ENCODE peak calls at places on chromosomes 12 and 14, in eight cellular contexts. W is tibial nerve, Q is body of pancreas, T is IMR-90, O is heart left ventricle, U is ovary, C is A549, J is K562. S is an unnamed sample.

GRCh38 chr12:7304456-7304855 is 584 bp downstream of the ACSM4 start:
- DNase-seq in W (no peak), Q (no peak), T (no peak), O (no peak), U (no peak), C (no peak), J (no peak), S (no peak)

GRCh38 chr12:42360747-42361403 is 34.9 kb downstream of the PPHLN1 start:
- DNase-seq in W (no peak), Q (no peak), T (peak), O (no peak), U (no peak), C (no peak), J (no peak), S (no peak)

GRCh38 chr12:27578689-27579372 is 54.8 kb downstream of the PPFIBP1 start:
- DNase-seq in W (no peak), Q (no peak), T (no peak), O (no peak), U (no peak), C (no peak), J (no peak), S (no peak)

GRCh38 chr12:52235822-52236291 is 2.8 kb downstream of the KRT7 start:
- DNase-seq in W (no peak), Q (peak), T (no peak), O (no peak), U (no peak), C (no peak), J (no peak), S (peak)

GRCh38 chr12:42692749-42693148 is 103.2 kb upstream of the PRICKLE1 start:
- DNase-seq in W (no peak), Q (no peak), T (no peak), O (no peak), U (no peak), C (no peak), J (no peak), S (no peak)

GRCh38 chr12:334114-334513 is 55.0 kb downstream of the KDM5A start:
- DNase-seq in W (no peak), Q (no peak), T (no peak), O (no peak), U (no peak), C (no peak), J (no peak), S (no peak)

GRCh38 chr14:77421241-77421640 is 2.1 kb downstream of the NOXRED1 start:
- DNase-seq in W (no peak), Q (no peak), T (peak), O (no peak), U (no peak), C (no peak), J (no peak), S (no peak)

GRCh38 chr12:119159844-119160243 is 18.9 kb upstream of the HSPB8 start:
- DNase-seq in W (no peak), Q (no peak), T (no peak), O (no peak), U (no peak), C (no peak), J (no peak), S (no peak)

GRCh38 chr12:132812631-132813305 is 15.9 kb downstream of the GOLGA3 start:
- DNase-seq in W (no peak), Q (no peak), T (peak), O (no peak), U (no peak), C (no peak), J (no peak), S (no peak)

GRCh38 chr12:98418357-98419075 is 96.9 kb upstream of the TMPO start:
- DNase-seq in W (peak), Q (peak), T (peak), O (peak), U (peak), C (peak), J (peak), S (peak)

GRCh38 chr12:116598341-116599284 is 39.4 kb downstream of the MAP1LC3B2 start:
- DNase-seq in W (no peak), Q (no peak), T (no peak), O (no peak), U (peak), C (no peak), J (peak), S (no peak)

GRCh38 chr14:86777950-86778602 is 1214.9 kb downstream of the GALC start:
- DNase-seq in W (no peak), Q (no peak), T (peak), O (no peak), U (no peak), C (no peak), J (no peak), S (no peak)

GRCh38 chr14:103552011-103552797 is 10.3 kb downstream of the BAG5 start:
- DNase-seq in W (no peak), Q (peak), T (peak), O (peak), U (peak), C (no peak), J (no peak), S (peak)

GRCh38 chr14:80211143-80212024 is at the start of gene DIO2:
- DNase-seq in W (peak), Q (peak), T (peak), O (peak), U (no peak), C (no peak), J (no peak), S (no peak)

GRCh38 chr12:121003650-121004049 is 12.6 kb downstream of the C12orf43 start:
- DNase-seq in W (no peak), Q (peak), T (no peak), O (no peak), U (no peak), C (no peak), J (no peak), S (no peak)

GRCh38 chr14:33922125-33922524 is 28.7 kb downstream of the EGLN3 start:
- DNase-seq in W (no peak), Q (no peak), T (no peak), O (no peak), U (no peak), C (no peak), J (no peak), S (no peak)

GRCh38 chr12:94690199-94690695 is 39.9 kb upstream of the TMCC3 start:
- DNase-seq in W (no peak), Q (no peak), T (no peak), O (no peak), U (no peak), C (no peak), J (no peak), S (no peak)

GRCh38 chr14:50669441-50669986 is 1.4 kb upstream of the SAV1 start:
- DNase-seq in W (no peak), Q (no peak), T (no peak), O (no peak), U (no peak), C (no peak), J (no peak), S (no peak)

GRCh38 chr12:89185889-89186288 is 166.4 kb downstream of the DUSP6 start:
- DNase-seq in W (no peak), Q (no peak), T (peak), O (no peak), U (no peak), C (no peak), J (no peak), S (no peak)

GRCh38 chr12:26195641-26196423 is 459 bp downstream of the SSPN start:
- DNase-seq in W (peak), Q (peak), T (peak), O (peak), U (peak), C (peak), J (no peak), S (peak)

GRCh38 chr14:32588448-32589320 is 259.6 kb downstream of the AKAP6 start:
- DNase-seq in W (no peak), Q (peak), T (peak), O (no peak), U (no peak), C (no peak), J (peak), S (no peak)

GRCh38 chr12:63915105-63915830 is 70.8 kb downstream of the SRGAP1 start:
- DNase-seq in W (no peak), Q (no peak), T (peak), O (no peak), U (no peak), C (peak), J (no peak), S (no peak)

GRCh38 chr14:97306133-97306784 is 509.1 kb downstream of the VRK1 start:
- DNase-seq in W (no peak), Q (no peak), T (no peak), O (no peak), U (no peak), C (no peak), J (no peak), S (no peak)

DNA sequence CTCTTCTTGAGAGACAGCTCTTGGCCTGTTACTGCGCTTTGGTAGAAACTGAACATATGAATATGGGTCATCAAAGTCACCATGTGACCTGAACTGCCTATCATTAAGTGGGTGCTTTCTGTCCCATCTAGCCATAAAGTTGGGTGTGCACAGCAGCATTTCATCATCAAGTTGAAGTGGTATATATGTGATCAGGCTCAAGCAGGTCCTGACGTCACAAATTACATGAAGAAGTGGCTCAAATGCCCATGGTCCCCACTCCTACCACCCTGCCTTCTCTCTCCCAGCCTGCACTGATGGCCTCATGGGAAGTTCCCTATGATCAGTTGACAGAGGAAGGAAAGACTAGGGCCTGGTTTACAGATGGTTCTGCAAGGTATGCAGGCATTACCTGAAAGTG is 308.8 kb upstream of the MGAT4C start:
- DNase-seq in W (no peak), Q (no peak), T (no peak), O (no peak), U (no peak), C (no peak), J (no peak), S (no peak)
- H3K4me3 ChIP-seq in W (no peak), Q (no peak), T (no peak), O (no peak), U (no peak), C (no peak), J (no peak), S (no peak)

GRCh38 chr12:80936642-80937390 is 918 bp downstream of the LIN7A start:
- DNase-seq in W (no peak), Q (peak), T (peak), O (peak), U (peak), C (peak), J (no peak), S (peak)
- TF ChIP-seq POLR2A in W (no peak), Q (peak), T (no peak), O (no peak), U (no peak), C (no peak), J (no peak), S (no peak)

DNA sequence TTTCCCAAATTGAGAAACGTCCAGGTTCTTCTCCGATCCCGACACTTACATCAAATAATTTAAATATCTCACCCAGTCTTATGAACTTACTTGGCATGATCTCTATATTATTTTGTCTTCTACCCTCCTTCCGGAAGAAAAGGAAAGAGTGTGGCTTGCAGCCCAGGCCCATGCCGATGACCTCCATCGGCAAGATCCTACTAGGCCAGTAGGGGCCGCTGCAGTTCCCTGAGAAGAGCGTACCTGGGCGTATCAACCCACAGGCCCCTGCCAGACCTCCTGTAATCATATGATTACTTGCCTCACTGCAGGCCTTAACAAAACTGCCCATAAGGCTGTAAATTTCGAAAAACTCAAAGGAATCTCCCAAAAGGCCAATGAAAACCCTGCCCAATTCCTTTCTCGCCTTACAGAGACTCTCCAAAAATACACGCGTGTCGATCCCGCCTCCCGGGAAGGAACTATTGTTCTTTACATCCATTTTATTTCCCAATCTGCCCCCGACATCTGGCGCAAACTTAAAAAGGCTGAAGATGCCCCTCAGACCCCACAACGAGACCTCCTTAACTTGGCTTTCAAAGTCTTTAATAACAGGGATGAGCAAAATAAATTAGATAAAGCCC is 69.6 kb downstream of the MOK start:
- DNase-seq in W (peak), Q (peak), T (peak), O (peak), U (peak), C (peak), J (peak), S (peak)
- H3K4me3 ChIP-seq in W (peak), Q (no peak), T (no peak), O (no peak), U (no peak), C (no peak), J (no peak), S (peak)

DNA sequence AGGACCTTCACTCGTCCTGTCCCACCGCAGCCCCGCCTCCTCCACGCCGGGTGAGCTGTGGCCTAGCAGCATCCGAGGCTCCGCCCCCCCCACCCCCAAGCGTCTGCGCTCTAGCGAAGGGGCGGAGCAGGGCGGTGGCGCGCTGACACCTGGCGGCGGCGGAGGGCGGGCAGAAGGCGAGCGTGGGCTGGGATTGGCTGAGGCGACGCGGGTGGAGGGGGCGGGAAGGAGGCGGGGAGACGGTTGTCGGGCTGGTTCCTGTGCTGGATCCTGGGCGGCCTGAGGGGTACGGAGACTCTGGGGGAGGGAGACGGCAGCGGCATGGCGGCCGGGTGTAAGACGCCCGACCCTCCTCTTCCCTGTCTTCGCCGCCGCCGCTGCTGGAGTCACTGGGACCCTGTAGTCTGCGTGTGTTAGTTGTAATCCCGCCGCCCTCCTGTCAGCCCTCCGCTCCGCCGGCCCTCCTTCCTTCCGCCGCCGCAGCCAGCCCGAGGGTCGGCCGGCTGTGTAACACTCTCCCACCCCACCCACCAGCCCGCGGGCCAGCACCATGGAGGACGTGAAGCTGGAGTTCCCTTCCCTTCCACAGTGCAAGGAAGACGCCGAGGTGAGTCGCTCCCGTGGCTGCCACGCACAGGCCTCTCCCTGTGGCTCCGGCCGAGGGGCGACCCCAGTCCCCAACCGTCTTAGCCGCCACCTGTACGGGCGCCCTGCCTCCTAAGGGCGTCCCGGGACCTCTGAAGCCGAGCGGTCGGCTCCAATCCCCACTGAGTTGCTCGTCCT is at the start of gene STYX:
- DNase-seq in W (peak), Q (peak), T (peak), O (peak), U (peak), C (peak), J (peak), S (peak)
- TF ChIP-seq POLR2A in W (peak), Q (peak), T (peak), O (peak), U (peak), C (peak), J (peak), S (peak)